ENCODE peak calls at places on chromosomes 5 and 9, in seven cellular contexts. L, N, O, S, Q, X and G are unnamed samples.

GRCh38 chr5:126384985-126385384 is 38.2 kb upstream of the GRAMD2B start:
- DNase-seq in L (no peak), N (no peak), O (no peak), S (peak; percentile 93), Q (peak; percentile 56), X (no peak), G (no peak)

GRCh38 chr5:75756991-75757390 is 39.8 kb upstream of the POC5 start:
- DNase-seq in L (no peak), N (no peak), O (no peak), S (no peak), Q (no peak), X (no peak), G (no peak)

GRCh38 chr5:108858959-108859358 is 111.3 kb downstream of the FER start:
- DNase-seq in L (no peak), N (no peak), O (no peak), S (no peak), Q (no peak), X (no peak), G (no peak)

GRCh38 chr5:140115186-140115500 is 1.2 kb downstream of the PURA start:
- DNase-seq in L (no peak), N (no peak), O (no peak), S (no peak), Q (no peak), X (no peak), G (no peak)

GRCh38 chr5:2883771-2884170 is 132.3 kb upstream of the IRX2 start:
- DNase-seq in L (no peak), N (no peak), O (no peak), S (no peak), Q (no peak), X (no peak), G (no peak)

GRCh38 chr9:22030101-22030598 is 21.0 kb upstream of the CDKN2B start:
- DNase-seq in L (no peak), N (no peak), O (no peak), S (peak; percentile 81), Q (peak; percentile 52), X (no peak), G (no peak)

GRCh38 chr5:97735209-97735608 is 552.2 kb upstream of the RIOK2 start:
- DNase-seq in L (no peak), N (no peak), O (no peak), S (no peak), Q (peak; percentile 53), X (no peak), G (no peak)

GRCh38 chr5:87311400-87312279 is 44.0 kb downstream of the RASA1 start:
- DNase-seq in L (no peak), N (no peak), O (no peak), S (no peak), Q (no peak), X (no peak), G (no peak)

GRCh38 chr5:93163010-93163663 is 417.9 kb downstream of the NR2F1-AS1 start:
- DNase-seq in L (peak; percentile 91), N (no peak), O (no peak), S (peak; percentile 96), Q (peak; percentile 74), X (no peak), G (no peak)

GRCh38 chr5:157359350-157359910 is 93.5 kb downstream of the CYFIP2 start:
- DNase-seq in L (no peak), N (no peak), O (no peak), S (no peak), Q (no peak), X (no peak), G (no peak)

GRCh38 chr5:80036621-80037020 is 1.5 kb downstream of the THBS4 start:
- DNase-seq in L (no peak), N (no peak), O (no peak), S (no peak), Q (no peak), X (no peak), G (no peak)

GRCh38 chr5:84688566-84688965 is 303.9 kb upstream of the EDIL3 start:
- DNase-seq in L (no peak), N (no peak), O (no peak), S (no peak), Q (peak; percentile 85), X (no peak), G (no peak)

GRCh38 chr5:77852068-77852513 is 76.0 kb upstream of the TBCA start:
- DNase-seq in L (no peak), N (no peak), O (no peak), S (no peak), Q (no peak), X (no peak), G (no peak)

GRCh38 chr5:133276171-133276570 is 224.4 kb downstream of the HSPA4 start:
- DNase-seq in L (no peak), N (no peak), O (no peak), S (no peak), Q (no peak), X (no peak), G (no peak)

GRCh38 chr5:133842846-133843725 is 125.3 kb downstream of the C5orf15 start:
- DNase-seq in L (no peak), N (no peak), O (no peak), S (no peak), Q (no peak), X (no peak), G (no peak)